ENCODE peak calls at places on chromosomes 5 and 9, in ten cellular contexts. V is D341Med; B is activated CD4-positive, alpha-beta T cell treated with anti-CD3 and anti-CD28 coated beads for 36 hours; W is HepG2; Y is posterior vena cava; F is GM23248; U is activated CD8-positive, alpha-beta T cell treated with anti-CD3 and anti-CD28 coated beads for 36 hours; S is amygdala; A is amniotic epithelial cell; J is fibroblast of mammary gland. C is an unnamed sample.

GRCh38 chr5:177426566-177427210 is at the start of gene GRK6:
- DNase-seq in J (peak; percentile 25), W (no peak), A (no peak), B (peak; percentile 82), S (no peak), Y (peak; percentile 87), V (peak; percentile 98), F (peak; percentile 74), U (peak; percentile 81), C (peak; percentile 37)

GRCh38 chr5:1066676-1067075 is 45.2 kb downstream of the SLC12A7 start:
- DNase-seq in U (no peak), B (no peak), J (no peak), S (no peak), W (no peak), V (no peak), F (no peak), Y (no peak), A (no peak), C (no peak)

GRCh38 chr5:72126796-72127195 is 19.5 kb downstream of the MAP1B start:
- DNase-seq in W (no peak), S (no peak), B (no peak), J (peak; percentile 47), Y (no peak), V (no peak), A (no peak), F (peak; percentile 38), U (no peak), C (no peak)

GRCh38 chr5:154858972-154859950 is 834 bp downstream of the CNOT8 start:
- DNase-seq in V (no peak), A (peak; percentile 17), Y (no peak), J (no peak), W (no peak), F (peak; percentile 54), S (no peak), U (no peak), B (peak; percentile 15), C (no peak)

GRCh38 chr9:34380034-34380510 is 3.4 kb upstream of the MYORG start:
- DNase-seq in S (no peak), A (peak; percentile 47), Y (no peak), U (peak; percentile 23), F (no peak), B (peak; percentile 48), J (no peak), W (no peak), V (peak; percentile 31), C (no peak)

GRCh38 chr5:113052041-113052795 is 75.6 kb downstream of the DCP2 start:
- DNase-seq in F (peak; percentile 57), B (no peak), A (peak; percentile 47), Y (no peak), U (no peak), W (no peak), S (no peak), J (peak; percentile 77), V (no peak), C (no peak)

GRCh38 chr9:116377179-116377790 is 223.7 kb downstream of the PAPPA start:
- DNase-seq in F (peak; percentile 90), S (no peak), U (no peak), V (no peak), W (no peak), A (peak; percentile 95), B (no peak), Y (no peak), J (peak; percentile 88), C (peak; percentile 69)

GRCh38 chr9:36416870-36417269 is 16.8 kb upstream of the RNF38 start:
- DNase-seq in F (no peak), W (no peak), S (no peak), Y (no peak), V (no peak), B (no peak), J (no peak), A (no peak), U (no peak), C (no peak)

GRCh38 chr9:99253772-99254431 is 31.8 kb downstream of the SEC61B start:
- DNase-seq in J (peak; percentile 19), S (no peak), U (peak; percentile 98), A (no peak), V (no peak), B (peak; percentile 95), W (no peak), Y (no peak), F (no peak), C (no peak)

GRCh38 chr5:56106837-56107236 is 112.1 kb upstream of the IL6ST start:
- DNase-seq in B (no peak), S (no peak), W (no peak), V (no peak), J (no peak), Y (no peak), U (no peak), A (no peak), F (no peak), C (no peak)

GRCh38 chr5:1472964-1473628 is 27.9 kb upstream of the SLC6A3 start:
- DNase-seq in U (no peak), J (no peak), V (no peak), S (no peak), B (no peak), W (no peak), Y (no peak), F (no peak), A (no peak), C (no peak)

GRCh38 chr9:131422241-131422792 is 28.4 kb downstream of the PRRC2B start:
- DNase-seq in F (peak; percentile 26), J (no peak), S (no peak), Y (no peak), B (no peak), W (no peak), V (no peak), U (no peak), A (no peak), C (no peak)

GRCh38 chr9:137168907-137169763 is 716 bp downstream of the LRRC26 start:
- DNase-seq in Y (no peak), A (peak; percentile 32), V (peak; percentile 91), J (peak; percentile 30), W (peak; percentile 32), B (peak; percentile 39), S (no peak), F (peak; percentile 66), U (no peak), C (peak; percentile 73)

GRCh38 chr5:110356687-110357086 is 369.8 kb downstream of the TMEM232 start:
- DNase-seq in B (no peak), V (no peak), F (peak; percentile 54), J (peak; percentile 69), W (no peak), U (no peak), Y (no peak), S (no peak), A (peak; percentile 74), C (peak; percentile 14)

GRCh38 chr5:65152131-65152530 is 329.6 kb downstream of the ADAMTS6 start:
- DNase-seq in V (no peak), F (peak; percentile 53), U (no peak), W (no peak), J (peak; percentile 78), Y (no peak), A (peak; percentile 60), B (no peak), S (no peak), C (no peak)

GRCh38 chr5:93018461-93018860 is 562.6 kb downstream of the NR2F1-AS1 start:
- DNase-seq in B (no peak), A (peak; percentile 19), W (no peak), V (no peak), S (no peak), J (peak; percentile 22), F (peak; percentile 51), U (no peak), Y (no peak), C (no peak)

GRCh38 chr9:84501587-84501986 is 161.0 kb upstream of the SLC28A3 start:
- DNase-seq in U (no peak), B (no peak), S (no peak), W (no peak), Y (no peak), F (peak; percentile 3), A (no peak), V (no peak), J (no peak), C (no peak)

GRCh38 chr9:102459828-102460227 is 535.3 kb upstream of the CYLC2 start:
- DNase-seq in Y (no peak), F (no peak), A (no peak), B (no peak), U (no peak), S (no peak), J (no peak), W (no peak), V (no peak), C (no peak)

GRCh38 chr5:54401515-54401914 is 54.0 kb upstream of the HSPB3 start:
- DNase-seq in V (no peak), W (no peak), J (no peak), F (no peak), A (no peak), U (no peak), B (no peak), S (no peak), Y (no peak), C (no peak)

GRCh38 chr5:147245381-147246055 is 10.7 kb downstream of the STK32A start:
- DNase-seq in Y (no peak), A (no peak), S (no peak), J (no peak), U (no peak), W (no peak), B (no peak), V (no peak), F (no peak), C (no peak)

GRCh38 chr9:93155716-93156474 is 21.8 kb upstream of the NINJ1 start:
- DNase-seq in S (no peak), J (no peak), V (no peak), Y (no peak), A (no peak), W (no peak), B (no peak), F (no peak), U (no peak), C (no peak)

GRCh38 chr5:72628771-72629313 is 121.6 kb upstream of the ZNF366 start:
- DNase-seq in A (peak; percentile 19), Y (no peak), B (no peak), J (no peak), W (no peak), U (no peak), F (no peak), V (no peak), S (no peak), C (no peak)

GRCh38 chr5:134038143-134038542 is 33.4 kb upstream of the VDAC1 start:
- DNase-seq in V (no peak), B (no peak), S (no peak), Y (no peak), W (peak; percentile 71), U (no peak), J (no peak), F (no peak), A (no peak), C (no peak)

GRCh38 chr5:156354571-156354970 is 27.6 kb downstream of the SGCD start:
- DNase-seq in J (peak; percentile 76), S (no peak), B (no peak), W (no peak), F (peak; percentile 63), U (no peak), Y (no peak), V (no peak), A (no peak), C (no peak)

GRCh38 chr9:86945868-86946711 is 1.2 kb downstream of the GAS1 start:
- DNase-seq in J (peak; percentile 68), B (peak; percentile 81), F (peak; percentile 93), U (peak; percentile 61), S (peak; percentile 70), W (no peak), V (peak; percentile 80), Y (peak; percentile 87), A (peak; percentile 59), C (peak; percentile 72)

GRCh38 chr9:129290606-129291005 is 112.5 kb upstream of the IER5L start:
- DNase-seq in V (peak; percentile 20), F (no peak), S (no peak), U (no peak), W (no peak), A (no peak), B (no peak), J (no peak), Y (peak; percentile 62), C (no peak)

GRCh38 chr5:43193171-43193951 is 1.3 kb downstream of the NIM1K start:
- DNase-seq in F (peak; percentile 99), J (peak; percentile 96), S (peak; percentile 8), A (peak; percentile 94), Y (no peak), U (peak; percentile 61), V (no peak), W (peak; percentile 34), B (peak; percentile 75), C (peak; percentile 46)

GRCh38 chr9:138008081-138008841 is 130.7 kb downstream of the CACNA1B start:
- DNase-seq in J (peak; percentile 5), B (no peak), U (no peak), W (no peak), A (no peak), V (peak; percentile 30), Y (peak; percentile 63), F (no peak), S (no peak), C (no peak)

C was measured in NCI-H226.